ENCODE peak calls at places on chromosomes 12 and 14, in five cellular contexts. A is HepG2, T is K562, N is H1, L is GM12878. K is an unnamed sample.

GRCh38 chr12:79108962-79109361 is 244.4 kb downstream of the SYT1 start:
- DNase-seq in A (no peak), L (no peak), T (no peak), N (no peak), K (no peak)

GRCh38 chr12:46332260-46332659 is 40.3 kb downstream of the SLC38A2 start:
- DNase-seq in A (peak; percentile 9), T (no peak), N (no peak), L (no peak), K (no peak)

GRCh38 chr12:132108211-132108832 is 35.8 kb downstream of the DDX51 start:
- DNase-seq in N (peak; percentile 53), T (peak; percentile 37), L (no peak), A (no peak), K (no peak)

GRCh38 chr12:15996254-15996653 is 85.1 kb downstream of the DERA start:
- DNase-seq in L (no peak), A (no peak), N (no peak), T (no peak), K (no peak)

GRCh38 chr14:21192875-21193535 is 37.1 kb upstream of the OR5AU1 start:
- DNase-seq in A (no peak), N (no peak), L (no peak), T (no peak), K (no peak)

GRCh38 chr14:95519699-95520098 is 3.2 kb upstream of the SYNE3 start:
- DNase-seq in A (no peak), L (no peak), T (no peak), N (no peak), K (peak; percentile 79)

GRCh38 chr14:90773196-90773486 is 43.1 kb downstream of the TTC7B start:
- DNase-seq in A (no peak), N (peak; percentile 10), L (no peak), T (no peak), K (no peak)

GRCh38 chr14:63564318-63564717 is 21.1 kb upstream of the PPP2R5E start:
- DNase-seq in A (no peak), T (no peak), N (no peak), L (no peak), K (no peak)

GRCh38 chr12:1670244-1670814 is 20.5 kb upstream of the ADIPOR2 start:
- DNase-seq in T (no peak), N (peak; percentile 40), L (no peak), A (no peak), K (no peak)

GRCh38 chr12:132596016-132596415 is 14.4 kb downstream of the LRCOL1 start:
- DNase-seq in N (no peak), A (no peak), L (no peak), T (no peak), K (no peak)

GRCh38 chr12:120012067-120012621 is 23.1 kb downstream of the BICDL1 start:
- DNase-seq in T (peak; percentile 28), N (no peak), A (no peak), L (peak; percentile 93), K (peak; percentile 66)

GRCh38 chr12:12998248-12998647 is 1.8 kb downstream of the HEBP1 start:
- DNase-seq in N (no peak), A (no peak), L (no peak), T (no peak), K (no peak)

GRCh38 chr12:25496098-25496587 is 56.9 kb downstream of the LMNTD1 start:
- DNase-seq in L (no peak), N (no peak), A (no peak), T (no peak), K (no peak)

GRCh38 chr12:21843795-21844194 is 69.3 kb upstream of the KCNJ8 start:
- DNase-seq in A (no peak), N (no peak), L (no peak), T (no peak), K (no peak)

GRCh38 chr12:52239767-52240166 is 6.7 kb downstream of the KRT7 start:
- DNase-seq in A (no peak), N (no peak), L (no peak), T (no peak), K (no peak)

GRCh38 chr12:102833687-102834435 is 83.2 kb downstream of the PAH start:
- DNase-seq in N (peak; percentile 71), L (no peak), T (no peak), A (no peak), K (no peak)

GRCh38 chr14:99575043-99576023 is 28.7 kb downstream of the CCDC85C start:
- DNase-seq in T (peak; percentile 37), L (no peak), A (peak; percentile 52), N (no peak), K (peak; percentile 71)

GRCh38 chr14:91372680-91373495 is 44.7 kb downstream of the CCDC88C start:
- DNase-seq in N (no peak), T (no peak), L (no peak), A (no peak), K (peak; percentile 70)

GRCh38 chr14:71230897-71231296 is 323.6 kb downstream of the PCNX1 start:
- DNase-seq in T (no peak), L (no peak), N (peak; percentile 52), A (no peak), K (no peak)

GRCh38 chr14:35687335-35687939 is 121.7 kb downstream of the RALGAPA1 start:
- DNase-seq in N (no peak), L (peak; percentile 2), A (peak; percentile 75), T (peak; percentile 22), K (peak; percentile 46)

GRCh38 chr12:131753757-131754156 is 42.9 kb downstream of the SFSWAP start:
- DNase-seq in L (no peak), N (no peak), A (no peak), T (no peak), K (no peak)

GRCh38 chr12:110256780-110257431 is 24.1 kb upstream of the ATP2A2 start:
- DNase-seq in T (no peak), A (no peak), N (no peak), L (no peak), K (no peak)

GRCh38 chr14:56125772-56126411 is 7.7 kb downstream of the PELI2 start:
- DNase-seq in T (no peak), L (no peak), A (no peak), N (no peak), K (no peak)

GRCh38 chr12:52655720-52656124 is 3.7 kb upstream of the KRT2 start:
- DNase-seq in A (no peak), N (no peak), L (no peak), T (no peak), K (no peak)

GRCh38 chr12:26688344-26688904 is 144.6 kb downstream of the ITPR2 start:
- DNase-seq in A (no peak), L (no peak), N (no peak), T (no peak), K (no peak)

GRCh38 chr12:91133871-91134270 is 22.6 kb upstream of the LUM start:
- DNase-seq in N (no peak), A (no peak), T (no peak), L (no peak), K (no peak)

GRCh38 chr12:65895759-65896656 is 71.7 kb downstream of the HMGA2 start:
- DNase-seq in N (no peak), L (no peak), T (no peak), A (peak; percentile 97), K (no peak)

GRCh38 chr14:95125156-95125555 is 32.2 kb downstream of the DICER1 start:
- DNase-seq in N (no peak), L (no peak), A (no peak), T (no peak), K (no peak)

GRCh38 chr12:176321-177181 is 37.4 kb downstream of the SLC6A12 start:
- DNase-seq in A (peak; percentile 61), N (no peak), L (no peak), T (no peak), K (peak; percentile 75)

GRCh38 chr12:106147956-106148355 is 9.2 kb upstream of the NUAK1 start:
- DNase-seq in N (no peak), L (no peak), A (no peak), T (no peak), K (peak; percentile 83)

GRCh38 chr14:69495341-69495921 is 10.9 kb downstream of the PLEKHD1 start:
- DNase-seq in T (no peak), N (no peak), L (no peak), A (no peak), K (no peak)

GRCh38 chr14:88631091-88631490 is 68.3 kb downstream of the ZC3H14 start:
- DNase-seq in N (no peak), A (no peak), T (no peak), L (no peak), K (no peak)

GRCh38 chr12:56151672-56152131 is 685 bp upstream of the MYL6B start:
- DNase-seq in A (peak; percentile 80), T (peak; percentile 56), N (peak; percentile 77), L (no peak), K (peak; percentile 71)

GRCh38 chr12:82486524-82487235 is 128.4 kb downstream of the METTL25 start:
- DNase-seq in L (no peak), A (no peak), T (no peak), N (no peak), K (no peak)

GRCh38 chr12:10722502-10722904 is 620 bp downstream of the YBX3 start:
- DNase-seq in L (no peak), A (peak; percentile 19), T (peak; percentile 58), N (peak; percentile 67), K (peak; percentile 23)

GRCh38 chr14:103512701-103513611 is 9.7 kb downstream of the CKB start:
- DNase-seq in N (no peak), A (no peak), T (no peak), L (no peak), K (no peak)

GRCh38 chr12:52672321-52672933 is 7.8 kb downstream of the KRT1 start:
- DNase-seq in T (no peak), L (no peak), A (peak; percentile 17), N (no peak), K (no peak)

GRCh38 chr14:32259368-32260013 is 56.4 kb upstream of the RNU6-8 start:
- DNase-seq in L (peak; percentile 66), A (peak; percentile 77), T (peak; percentile 42), N (no peak), K (peak; percentile 58)
- TF ChIP-seq USF2 in L (no peak), A (no peak), T (no peak), N (no peak), K (no peak)

DNA sequence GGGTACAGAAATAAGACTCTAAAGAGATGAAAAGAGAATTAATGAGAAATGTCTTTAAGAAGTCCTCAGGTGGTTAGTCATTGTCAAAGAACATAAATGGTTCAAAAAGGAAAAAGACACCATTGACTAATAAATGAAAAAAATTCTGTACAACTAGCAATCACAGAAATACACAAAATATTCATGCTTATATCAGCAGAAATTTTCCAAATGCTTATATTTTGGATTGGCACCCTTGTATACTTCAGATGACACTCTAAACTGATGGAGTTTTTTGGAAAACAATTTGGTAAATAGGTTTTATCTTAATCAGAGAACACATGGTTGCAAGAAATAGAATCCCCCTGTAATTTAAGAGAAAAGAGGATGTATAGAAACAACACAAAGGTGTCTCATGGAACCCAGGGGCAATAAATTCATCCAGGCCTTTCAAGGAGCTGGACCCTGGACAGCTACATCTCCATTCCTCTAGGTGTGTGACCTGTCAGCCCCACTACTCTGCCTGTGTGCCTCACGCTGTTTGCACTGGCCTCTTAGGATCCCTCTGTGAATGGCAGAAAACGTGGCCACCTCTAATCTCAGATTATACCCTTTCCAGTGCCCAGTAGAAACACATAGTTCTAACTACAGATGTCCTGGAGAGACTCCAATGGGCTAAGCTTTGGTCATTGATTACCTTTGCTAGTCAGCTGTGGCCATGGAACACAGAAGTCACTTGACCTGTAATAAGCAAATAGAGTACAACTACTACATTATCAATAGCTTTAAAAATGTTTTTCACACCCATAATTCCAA is 110.2 kb downstream of the FGD4 start:
- DNase-seq in L (no peak), A (no peak), T (no peak), N (no peak), K (no peak)
- H3K79me2 ChIP-seq in L (no peaks in the 10 kb centered on the region), A (no peaks in the 10 kb centered on the region), T (no peaks in the 10 kb centered on the region), N (peaks cover 4% of the 10 kb centered on the region), K (no peaks in the 10 kb centered on the region)

GRCh38 chr12:113252494-113252893 is 31.2 kb downstream of the TPCN1 start:
- DNase-seq in L (no peak), T (no peak), A (no peak), N (no peak), K (no peak)
- TF ChIP-seq USF2 in L (no peak), T (no peak), A (no peak), N (no peak), K (no peak)

GRCh38 chr12:124554429-124555029 is 12.9 kb downstream of the NCOR2 start:
- DNase-seq in T (no peak), L (no peak), N (no peak), A (no peak), K (no peak)
- H3K79me2 ChIP-seq in T (peaks cover 98% of the 10 kb centered on the region), L (peaks cover 97% of the 10 kb centered on the region), N (peaks cover 78% of the 10 kb centered on the region), A (peaks cover 61% of the 10 kb centered on the region), K (peaks cover 99% of the 10 kb centered on the region)